ENCODE peak calls at places on chromosomes 1 and 21, in six cellular contexts. X is GM13976, L is right atrium auricular region, K is left ventricle myocardium inferior, D is progenitor cell of endocrine pancreas, P is ovary. T is an unnamed sample.

GRCh38 chr1:5745776-5746610 is 246.2 kb downstream of the NPHP4 start:
- DNase-seq in X (peak), L (peak), K (peak), D (peak), P (peak), T (peak)

GRCh38 chr21:36388835-36389234 is 3.6 kb downstream of the CHAF1B start:
- DNase-seq in X (no peak), L (no peak), K (no peak), D (no peak), P (no peak), T (no peak)

GRCh38 chr1:6602669-6603423 is at the start of gene KLHL21:
- DNase-seq in X (peak), L (peak), K (peak), D (peak), P (peak), T (peak)

GRCh38 chr1:229845410-229846138 is 219.5 kb downstream of the URB2 start:
- DNase-seq in X (no peak), L (no peak), K (no peak), D (no peak), P (no peak), T (no peak)

GRCh38 chr1:201649776-201650607 is 111.1 kb downstream of the NAV1 start:
- DNase-seq in X (no peak), L (peak), K (peak), D (peak), P (peak), T (peak)

GRCh38 chr1:154626456-154627246 is 18.7 kb upstream of the ADAR start:
- DNase-seq in X (peak), L (no peak), K (no peak), D (no peak), P (no peak), T (no peak)

GRCh38 chr21:32457360-32457840 is 44.9 kb downstream of the EVA1C start:
- DNase-seq in X (no peak), L (no peak), K (peak), D (no peak), P (peak), T (no peak)

GRCh38 chr21:28473530-28474225 is 519.0 kb downstream of the LTN1 start:
- DNase-seq in X (no peak), L (no peak), K (no peak), D (no peak), P (no peak), T (no peak)

GRCh38 chr21:43937051-43937832 is 72.2 kb downstream of the AGPAT3 start:
- DNase-seq in X (no peak), L (no peak), K (no peak), D (no peak), P (no peak), T (no peak)

GRCh38 chr1:92502247-92502646 is 15.5 kb upstream of the GFI1 start:
- DNase-seq in X (no peak), L (no peak), K (no peak), D (no peak), P (no peak), T (no peak)

GRCh38 chr1:178969226-178969987 is 56.3 kb upstream of the FAM20B start:
- DNase-seq in X (no peak), L (no peak), K (no peak), D (no peak), P (no peak), T (no peak)

GRCh38 chr1:203166192-203166940 is 9.3 kb downstream of the MYBPH start:
- DNase-seq in X (peak), L (no peak), K (no peak), D (no peak), P (no peak), T (peak)

GRCh38 chr1:30473920-30474817 is 249.2 kb downstream of the MATN1 start:
- DNase-seq in X (no peak), L (no peak), K (no peak), D (no peak), P (no peak), T (no peak)

GRCh38 chr1:206513312-206514111 is 6.2 kb downstream of the RASSF5 start:
- DNase-seq in X (no peak), L (peak), K (peak), D (no peak), P (peak), T (no peak)

GRCh38 chr1:156356875-156357534 is 12.0 kb upstream of the RHBG start:
- DNase-seq in X (peak), L (no peak), K (no peak), D (peak), P (peak), T (peak)

GRCh38 chr1:22133247-22133927 is 9.5 kb downstream of the WNT4 start:
- DNase-seq in X (no peak), L (no peak), K (no peak), D (no peak), P (no peak), T (no peak)

GRCh38 chr1:169368406-169368769 is 393 bp downstream of the BLZF1 start:
- DNase-seq in X (no peak), L (no peak), K (no peak), D (no peak), P (no peak), T (peak)

GRCh38 chr21:15614757-15615156 is 115.0 kb upstream of the USP25 start:
- DNase-seq in X (no peak), L (no peak), K (no peak), D (no peak), P (no peak), T (no peak)

GRCh38 chr1:183942933-183943693 is 94.4 kb downstream of the COLGALT2 start:
- DNase-seq in X (no peak), L (no peak), K (no peak), D (no peak), P (no peak), T (no peak)

GRCh38 chr1:119116725-119117124 is 23.7 kb downstream of the WARS2 start:
- DNase-seq in X (no peak), L (no peak), K (no peak), D (no peak), P (no peak), T (no peak)

GRCh38 chr1:119987112-119987511 is 82.3 kb downstream of the NOTCH2 start:
- DNase-seq in X (no peak), L (no peak), K (no peak), D (no peak), P (no peak), T (peak)

GRCh38 chr21:33236799-33237198 is 7.1 kb downstream of the IFNAR2 start:
- DNase-seq in X (no peak), L (no peak), K (no peak), D (no peak), P (no peak), T (no peak)

GRCh38 chr1:198978523-198978922 is 339.7 kb downstream of the PTPRC start:
- DNase-seq in X (peak), L (no peak), K (no peak), D (no peak), P (no peak), T (no peak)

GRCh38 chr1:21956720-21957552 is 19.8 kb upstream of the HSPG2 start:
- DNase-seq in X (no peak), L (peak), K (peak), D (no peak), P (peak), T (peak)

GRCh38 chr1:67610450-67610849 is 74.6 kb upstream of the GADD45A start:
- DNase-seq in X (no peak), L (no peak), K (no peak), D (no peak), P (no peak), T (no peak)

GRCh38 chr1:225114354-225114995 is 185.0 kb downstream of the DNAH14 start:
- DNase-seq in X (no peak), L (no peak), K (no peak), D (no peak), P (no peak), T (no peak)
- TF ChIP-seq CTCF in X (no peak), L (no peak), K (no peak), D (no peak), P (no peak), T (no peak)

GRCh38 chr21:17526771-17527170 is 13.9 kb downstream of the CXADR start:
- DNase-seq in X (no peak), L (no peak), K (no peak), D (no peak), P (no peak), T (no peak)
- TF ChIP-seq CTCF in X (no peak), L (no peak), K (no peak), D (no peak), P (no peak), T (no peak)

DNA sequence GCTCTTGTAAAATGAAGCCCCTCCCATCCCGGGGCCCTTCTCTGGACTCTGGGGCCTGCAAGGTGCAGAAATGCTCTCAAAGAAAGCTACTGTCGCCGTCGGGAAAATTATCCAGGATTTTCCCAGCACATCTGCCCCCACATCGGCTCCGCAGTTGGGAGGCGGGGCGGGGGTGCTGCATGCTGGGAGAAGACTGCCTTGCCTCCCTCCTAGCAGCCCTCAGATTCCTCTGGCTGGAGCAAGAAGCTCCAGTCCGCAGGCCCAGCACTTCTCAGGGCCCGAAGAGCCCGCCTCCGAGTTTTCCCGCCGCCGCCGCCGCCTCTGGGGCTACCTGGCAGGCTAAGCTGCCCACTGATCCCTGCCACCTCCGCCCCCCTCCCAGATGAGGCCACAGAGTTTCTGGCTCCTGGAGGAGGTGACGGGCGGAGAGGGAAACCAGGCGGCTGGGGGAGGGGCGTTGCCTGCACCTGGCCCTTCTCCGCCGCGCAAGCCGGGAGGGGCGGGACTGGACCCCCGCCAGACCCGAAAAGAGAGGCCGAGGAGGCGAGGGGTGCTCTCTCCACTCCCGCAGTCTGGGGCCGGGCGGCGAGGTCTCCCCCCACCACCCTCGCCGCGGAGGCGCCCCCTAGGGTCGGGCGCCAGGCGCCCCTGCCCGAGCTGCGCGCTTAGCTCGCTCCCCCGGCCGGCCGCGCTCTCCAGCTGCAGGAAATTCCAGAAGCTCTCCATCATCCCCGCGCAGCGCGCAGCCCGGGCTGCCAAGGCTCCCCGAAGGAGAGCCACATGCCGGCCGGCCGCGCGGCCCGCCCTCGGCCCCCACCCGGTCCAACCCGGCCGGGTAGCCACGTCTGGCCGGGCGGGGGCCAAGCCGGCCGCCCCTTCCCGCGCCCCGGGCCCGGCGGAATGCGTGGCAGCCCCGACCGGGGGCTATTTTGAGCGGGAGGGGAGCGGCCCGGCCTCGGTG is 28.8 kb downstream of the AHDC1 start:
- DNase-seq in X (no peak), L (peak), K (peak), D (peak), P (peak), T (no peak)
- TF ChIP-seq CTCF in X (no peak), L (no peak), K (peak), D (peak), P (no peak), T (no peak)

GRCh38 chr1:241167121-241167619 is 189.8 kb downstream of the RGS7 start:
- DNase-seq in X (no peak), L (no peak), K (no peak), D (no peak), P (no peak), T (no peak)
- TF ChIP-seq CTCF in X (no peak), L (no peak), K (no peak), D (no peak), P (no peak), T (no peak)

GRCh38 chr1:181179980-181180964 is 91.8 kb downstream of the IER5 start:
- DNase-seq in X (peak), L (peak), K (peak), D (no peak), P (peak), T (peak)

GRCh38 chr1:181181792-181182585 is 93.5 kb downstream of the IER5 start:
- DNase-seq in X (no peak), L (no peak), K (no peak), D (no peak), P (no peak), T (no peak)

GRCh38 chr1:181187596-181188126 is 99.2 kb downstream of the IER5 start:
- DNase-seq in X (no peak), L (peak), K (no peak), D (no peak), P (no peak), T (no peak)

GRCh38 chr1:181185461-181185860 is 97.0 kb downstream of the IER5 start:
- DNase-seq in X (no peak), L (peak), K (no peak), D (no peak), P (no peak), T (no peak)

GRCh38 chr1:181184621-181185020 is 96.1 kb downstream of the IER5 start:
- DNase-seq in X (no peak), L (peak), K (no peak), D (no peak), P (no peak), T (no peak)
- TF ChIP-seq CTCF in X (no peak), L (no peak), K (no peak), D (no peak), P (no peak), T (no peak)

DNA sequence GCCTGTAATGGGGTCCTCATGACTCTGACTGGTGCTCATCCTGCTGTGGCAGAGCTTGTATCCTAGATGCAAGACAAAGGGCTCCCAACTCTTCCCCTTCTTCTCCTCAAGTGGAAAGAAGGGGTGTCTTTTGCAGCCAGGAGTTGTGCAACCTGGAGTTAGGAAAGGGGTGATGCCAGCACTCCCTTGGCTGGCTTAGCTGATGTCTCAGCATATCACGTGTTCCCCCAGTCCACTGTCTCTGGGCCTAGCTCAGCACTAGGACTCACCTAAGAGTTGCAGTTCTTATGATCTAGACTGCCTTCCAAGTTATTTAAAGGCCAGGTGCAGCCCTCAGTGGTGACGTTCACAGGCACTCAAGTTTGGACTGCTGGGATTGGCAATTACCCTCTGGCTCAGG is 146.2 kb upstream of the GORAB start:
- DNase-seq in X (no peak), L (no peak), K (no peak), D (no peak), P (no peak), T (no peak)
- TF ChIP-seq CTCF in X (no peak), L (no peak), K (no peak), D (no peak), P (no peak), T (no peak)

DNA sequence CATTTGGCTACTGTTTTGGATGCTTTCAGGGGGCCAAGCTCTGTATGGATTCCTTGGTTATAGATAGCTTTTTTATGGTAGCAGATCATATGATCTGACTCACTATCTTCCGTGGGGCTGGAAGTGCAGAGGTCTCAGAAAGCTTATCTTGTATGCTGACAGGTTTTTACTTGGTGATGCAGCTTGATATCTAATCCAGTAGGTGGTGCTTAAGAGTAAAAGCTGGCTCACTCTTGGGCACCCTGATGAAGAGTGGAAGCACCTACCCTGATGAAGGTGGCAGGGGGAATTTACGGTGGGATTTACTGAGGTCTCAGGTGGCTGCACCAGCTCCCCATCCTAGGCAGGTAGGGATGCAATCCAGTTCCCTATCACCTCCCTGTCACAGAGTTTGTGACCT is 151.2 kb downstream of the PTBP2 start:
- DNase-seq in X (no peak), L (no peak), K (no peak), D (no peak), P (no peak), T (no peak)
- TF ChIP-seq CTCF in X (no peak), L (no peak), K (no peak), D (no peak), P (no peak), T (no peak)